ENCODE peak calls at places on chromosomes 13 and 19, in four cellular contexts. One of them, this sample, is unnamed. For H3K27me3 and H3K4me1, the result is how much of the 10 kb centered on the place peaks cover.

GRCh38 chr19:49718511-49718910 is 27.6 kb downstream of the CPT1C start:
- DNase-seq in aorta: no peak
- DNase-seq in CD8-positive, alpha-beta memory T cell: no peak
- DNase-seq in fibroblast of lung: peak
- DNase-seq in this sample: no peak

GRCh38 chr13:77853701-77854100 is 64.9 kb downstream of the EDNRB start:
- DNase-seq in fibroblast of lung: no peak
- DNase-seq in aorta: no peak
- DNase-seq in CD8-positive, alpha-beta memory T cell: no peak
- DNase-seq in this sample: no peak

GRCh38 chr13:50523307-50523706 is 320.2 kb downstream of the DLEU7 start:
- DNase-seq in CD8-positive, alpha-beta memory T cell: no peak
- DNase-seq in aorta: no peak
- DNase-seq in fibroblast of lung: no peak
- DNase-seq in this sample: no peak

GRCh38 chr19:48752511-48753365 is at the start of gene FUT1:
- DNase-seq in CD8-positive, alpha-beta memory T cell: peak
- DNase-seq in fibroblast of lung: peak
- DNase-seq in aorta: peak
- DNase-seq in this sample: no peak

GRCh38 chr13:21894091-21894490 is 223.2 kb downstream of the FGF9 start:
- DNase-seq in aorta: no peak
- DNase-seq in fibroblast of lung: no peak
- DNase-seq in CD8-positive, alpha-beta memory T cell: no peak
- DNase-seq in this sample: no peak

GRCh38 chr19:21581646-21582045 is 76.2 kb downstream of the ZNF429 start:
- DNase-seq in aorta: no peak
- DNase-seq in CD8-positive, alpha-beta memory T cell: no peak
- DNase-seq in fibroblast of lung: no peak
- DNase-seq in this sample: no peak

GRCh38 chr19:56071151-56071550 is 49.9 kb downstream of the ZNF787 start:
- DNase-seq in CD8-positive, alpha-beta memory T cell: no peak
- DNase-seq in aorta: no peak
- DNase-seq in fibroblast of lung: no peak
- DNase-seq in this sample: no peak

GRCh38 chr19:27975419-27976005 is 1237.4 kb downstream of the UQCRFS1 start:
- DNase-seq in aorta: no peak
- DNase-seq in fibroblast of lung: no peak
- DNase-seq in CD8-positive, alpha-beta memory T cell: no peak
- DNase-seq in this sample: no peak

GRCh38 chr19:21463449-21464105 is 41.8 kb upstream of the ZNF429 start:
- DNase-seq in aorta: no peak
- DNase-seq in CD8-positive, alpha-beta memory T cell: no peak
- DNase-seq in fibroblast of lung: peak
- DNase-seq in this sample: no peak

GRCh38 chr19:34838753-34839431 is 65.9 kb upstream of the ZNF599 start:
- DNase-seq in fibroblast of lung: no peak
- DNase-seq in aorta: no peak
- DNase-seq in CD8-positive, alpha-beta memory T cell: no peak
- DNase-seq in this sample: no peak

GRCh38 chr19:40424637-40425449 is 949 bp downstream of the SERTAD1 start:
- DNase-seq in aorta: no peak
- DNase-seq in CD8-positive, alpha-beta memory T cell: no peak
- DNase-seq in fibroblast of lung: peak
- DNase-seq in this sample: no peak

GRCh38 chr19:46118136-46118535 is 6.4 kb downstream of the IGFL3 start:
- DNase-seq in CD8-positive, alpha-beta memory T cell: no peak
- DNase-seq in fibroblast of lung: peak
- DNase-seq in aorta: no peak
- DNase-seq in this sample: no peak

GRCh38 chr13:78102121-78102677 is 183.6 kb upstream of the EDNRB start:
- DNase-seq in fibroblast of lung: peak
- DNase-seq in CD8-positive, alpha-beta memory T cell: no peak
- DNase-seq in aorta: no peak
- DNase-seq in this sample: no peak

GRCh38 chr13:21413013-21413412 is 46.1 kb downstream of the ZDHHC20 start:
- DNase-seq in CD8-positive, alpha-beta memory T cell: no peak
- DNase-seq in aorta: no peak
- DNase-seq in fibroblast of lung: peak
- DNase-seq in this sample: no peak

GRCh38 chr13:94700536-94700935 is 11.8 kb downstream of the SOX21 start:
- DNase-seq in fibroblast of lung: no peak
- DNase-seq in CD8-positive, alpha-beta memory T cell: no peak
- DNase-seq in aorta: no peak
- DNase-seq in this sample: no peak
- H3K27me3 ChIP-seq in fibroblast of lung: half or more
- H3K27me3 ChIP-seq in CD8-positive, alpha-beta memory T cell: under half
- H3K27me3 ChIP-seq in aorta: under half
- H3K27me3 ChIP-seq in this sample: under half

DNA sequence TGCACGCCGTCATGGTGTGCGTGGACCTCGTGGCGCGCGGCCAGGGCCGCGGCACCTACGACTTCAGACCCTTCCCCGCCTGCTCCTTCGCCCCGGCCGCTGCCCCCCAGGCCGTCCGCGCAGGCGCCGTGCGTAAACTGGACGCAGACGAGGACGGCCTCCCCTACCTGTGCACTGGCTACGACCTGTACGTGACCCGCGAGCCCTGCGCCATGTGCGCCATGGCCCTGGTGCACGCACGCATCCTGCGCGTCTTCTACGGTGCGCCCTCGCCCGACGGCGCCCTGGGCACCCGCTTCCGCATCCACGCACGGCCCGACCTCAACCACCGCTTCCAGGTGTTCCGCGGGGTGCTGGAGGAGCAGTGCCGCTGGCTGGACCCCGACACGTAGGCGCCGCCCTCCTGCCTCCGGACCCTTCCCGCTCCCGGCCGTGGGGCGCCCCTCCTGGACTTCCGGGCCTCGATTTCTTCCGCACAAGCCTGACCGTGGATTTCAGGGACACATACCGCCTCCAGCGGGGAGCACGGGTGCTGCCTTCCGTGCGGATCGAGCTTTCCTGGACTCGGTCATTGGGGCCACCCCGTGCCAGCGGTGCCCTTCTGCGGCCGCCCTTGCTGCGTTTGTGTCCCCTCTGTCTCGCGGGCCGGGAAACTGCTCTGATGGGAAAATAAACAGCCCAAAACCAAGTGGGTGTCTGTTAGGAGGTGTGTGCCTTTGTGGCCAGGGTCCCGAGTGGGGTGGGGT is 7.7 kb downstream of the ADAT3 start:
- DNase-seq in fibroblast of lung: no peak
- DNase-seq in CD8-positive, alpha-beta memory T cell: no peak
- DNase-seq in aorta: no peak
- DNase-seq in this sample: no peak
- H3K4me1 ChIP-seq in fibroblast of lung: under half
- H3K4me1 ChIP-seq in CD8-positive, alpha-beta memory T cell: under half
- H3K4me1 ChIP-seq in aorta: under half
- H3K4me1 ChIP-seq in this sample: under half

GRCh38 chr13:40228981-40229380 is 437.5 kb downstream of the FOXO1 start:
- DNase-seq in fibroblast of lung: no peak
- DNase-seq in CD8-positive, alpha-beta memory T cell: no peak
- DNase-seq in aorta: no peak
- DNase-seq in this sample: no peak
- H3K27me3 ChIP-seq in fibroblast of lung: under half
- H3K27me3 ChIP-seq in CD8-positive, alpha-beta memory T cell: under half
- H3K27me3 ChIP-seq in aorta: under half
- H3K27me3 ChIP-seq in this sample: under half

DNA sequence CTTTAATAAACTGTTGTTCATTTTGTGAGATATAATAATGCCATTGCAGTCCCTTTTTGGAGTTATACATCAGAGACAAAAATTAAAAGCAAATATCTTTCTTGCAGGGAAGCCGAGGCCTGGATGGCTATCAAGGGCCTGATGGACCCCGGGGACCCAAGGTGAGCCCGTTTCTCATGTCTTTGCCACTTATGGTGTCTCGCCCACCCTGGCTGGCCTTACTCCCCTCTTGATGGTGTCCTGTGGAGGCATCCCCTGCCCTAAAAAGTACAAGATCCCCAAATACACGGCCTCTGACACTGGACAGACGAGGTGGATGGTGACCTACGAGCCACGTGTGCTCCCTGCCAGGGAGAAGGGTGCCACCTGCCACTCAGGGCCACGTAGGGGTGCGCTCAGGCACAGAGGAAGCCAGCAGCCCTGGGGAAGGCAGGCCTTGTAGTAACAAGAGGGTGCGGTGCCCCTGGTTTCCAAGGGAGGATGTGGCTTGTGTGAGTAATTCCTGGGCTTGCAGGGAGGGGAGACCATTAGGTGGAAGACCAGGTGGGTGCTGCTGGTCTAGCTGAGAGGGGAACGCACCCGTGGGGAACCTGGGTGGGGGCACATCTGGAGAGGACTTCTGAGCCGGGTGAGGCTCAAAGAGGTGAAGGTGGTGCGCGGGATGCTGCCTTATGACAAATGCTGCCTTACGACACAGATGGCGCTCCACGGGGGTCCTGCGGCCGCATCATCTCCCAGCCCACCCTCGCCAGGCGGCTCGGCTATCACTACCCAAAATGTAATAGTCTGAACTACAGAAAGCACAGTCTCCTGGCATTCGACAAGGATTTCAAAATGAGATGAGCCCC is 115.6 kb downstream of the RAB20 start:
- DNase-seq in fibroblast of lung: no peak
- DNase-seq in CD8-positive, alpha-beta memory T cell: no peak
- DNase-seq in aorta: no peak
- DNase-seq in this sample: no peak
- H3K4me1 ChIP-seq in fibroblast of lung: under half
- H3K4me1 ChIP-seq in CD8-positive, alpha-beta memory T cell: under half
- H3K4me1 ChIP-seq in aorta: under half
- H3K4me1 ChIP-seq in this sample: under half

DNA sequence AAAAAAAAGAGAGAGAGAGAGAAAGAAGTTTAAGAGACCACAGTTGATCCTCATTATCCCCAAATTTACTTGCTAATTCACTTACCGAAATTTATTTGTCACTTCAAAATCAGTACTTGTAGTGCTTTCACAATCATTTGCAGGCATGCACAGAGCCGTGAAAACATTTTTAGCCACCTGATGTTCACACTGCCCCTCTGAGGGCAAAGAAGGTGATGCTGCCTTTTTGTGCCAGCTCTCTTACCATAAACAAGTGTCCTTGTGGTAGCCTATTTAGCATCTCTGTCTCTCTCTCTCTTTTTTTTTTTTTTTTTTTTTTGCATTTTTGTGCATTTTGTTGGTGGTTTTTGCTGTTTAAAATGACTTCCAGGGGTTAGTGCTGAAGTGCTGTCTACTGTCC is 24.0 kb upstream of the CASP14 start:
- DNase-seq in aorta: no peak
- DNase-seq in fibroblast of lung: no peak
- DNase-seq in CD8-positive, alpha-beta memory T cell: no peak
- DNase-seq in this sample: no peak
- H3K27me3 ChIP-seq in aorta: under half
- H3K27me3 ChIP-seq in fibroblast of lung: under half
- H3K27me3 ChIP-seq in CD8-positive, alpha-beta memory T cell: under half
- H3K27me3 ChIP-seq in this sample: under half

GRCh38 chr19:13012390-13012689 is 17.1 kb downstream of the NFIX start:
- DNase-seq in aorta: no peak
- DNase-seq in fibroblast of lung: no peak
- DNase-seq in CD8-positive, alpha-beta memory T cell: no peak
- DNase-seq in this sample: no peak
- H3K4me1 ChIP-seq in aorta: under half
- H3K4me1 ChIP-seq in fibroblast of lung: under half
- H3K4me1 ChIP-seq in CD8-positive, alpha-beta memory T cell: under half
- H3K4me1 ChIP-seq in this sample: under half

This sample was measured in naive thymus-derived CD4-positive, alpha-beta T cell.